ENCODE peak calls at places on chromosome 6, in nine cellular contexts. One of them, this sample, is unnamed.
A peak's percentile ranks its signal among the peaks of the same experiment; 100 is the strongest.

GRCh38 chr6:24981385-24981758 is 45.6 kb upstream of the RIPOR2 start:
- DNase-seq in Panc1: no peak
- DNase-seq in adrenal gland: no peak
- DNase-seq in AG04450: no peak
- DNase-seq in heart right ventricle: no peak
- DNase-seq in cardiac muscle cell: peak; percentile 20
- DNase-seq in suprapubic skin: no peak
- DNase-seq in heart left ventricle: no peak
- DNase-seq in fibroblast of lung: peak; percentile 83
- DNase-seq in this sample: peak; percentile 23

GRCh38 chr6:169409742-169410312 is 156.2 kb upstream of the THBS2 start:
- DNase-seq in AG04450: no peak
- DNase-seq in fibroblast of lung: no peak
- DNase-seq in cardiac muscle cell: no peak
- DNase-seq in Panc1: no peak
- DNase-seq in adrenal gland: no peak
- DNase-seq in suprapubic skin: no peak
- DNase-seq in heart left ventricle: no peak
- DNase-seq in heart right ventricle: no peak
- DNase-seq in this sample: peak; percentile 10

GRCh38 chr6:106370639-106371038 is 10.1 kb downstream of the CRYBG1 start:
- DNase-seq in heart right ventricle: no peak
- DNase-seq in heart left ventricle: no peak
- DNase-seq in AG04450: no peak
- DNase-seq in adrenal gland: no peak
- DNase-seq in fibroblast of lung: no peak
- DNase-seq in Panc1: no peak
- DNase-seq in suprapubic skin: no peak
- DNase-seq in cardiac muscle cell: no peak
- DNase-seq in this sample: peak; percentile 95

GRCh38 chr6:166318227-166318626 is 10.0 kb upstream of the PRR18 start:
- DNase-seq in cardiac muscle cell: no peak
- DNase-seq in AG04450: no peak
- DNase-seq in adrenal gland: no peak
- DNase-seq in heart left ventricle: no peak
- DNase-seq in heart right ventricle: no peak
- DNase-seq in fibroblast of lung: no peak
- DNase-seq in suprapubic skin: no peak
- DNase-seq in Panc1: no peak
- DNase-seq in this sample: no peak

GRCh38 chr6:143556529-143556928 is 45.0 kb upstream of the FUCA2 start:
- DNase-seq in cardiac muscle cell: no peak
- DNase-seq in heart right ventricle: no peak
- DNase-seq in Panc1: no peak
- DNase-seq in adrenal gland: no peak
- DNase-seq in fibroblast of lung: peak; percentile 93
- DNase-seq in suprapubic skin: no peak
- DNase-seq in AG04450: peak; percentile 66
- DNase-seq in heart left ventricle: no peak
- DNase-seq in this sample: no peak

GRCh38 chr6:96002912-96003311 is 12.9 kb upstream of the FUT9 start:
- DNase-seq in AG04450: no peak
- DNase-seq in heart left ventricle: no peak
- DNase-seq in adrenal gland: no peak
- DNase-seq in heart right ventricle: no peak
- DNase-seq in fibroblast of lung: no peak
- DNase-seq in cardiac muscle cell: no peak
- DNase-seq in suprapubic skin: no peak
- DNase-seq in Panc1: no peak
- DNase-seq in this sample: no peak

GRCh38 chr6:33132121-33132524 is 56.3 kb downstream of the HLA-DPB1 start:
- DNase-seq in adrenal gland: no peak
- DNase-seq in Panc1: no peak
- DNase-seq in cardiac muscle cell: no peak
- DNase-seq in AG04450: no peak
- DNase-seq in heart left ventricle: no peak
- DNase-seq in suprapubic skin: no peak
- DNase-seq in heart right ventricle: no peak
- DNase-seq in fibroblast of lung: no peak
- DNase-seq in this sample: no peak

GRCh38 chr6:158861686-158862381 is 42.7 kb upstream of the EZR start:
- DNase-seq in fibroblast of lung: no peak
- DNase-seq in heart left ventricle: no peak
- DNase-seq in adrenal gland: no peak
- DNase-seq in suprapubic skin: no peak
- DNase-seq in Panc1: no peak
- DNase-seq in cardiac muscle cell: no peak
- DNase-seq in heart right ventricle: no peak
- DNase-seq in AG04450: no peak
- DNase-seq in this sample: peak; percentile 70

GRCh38 chr6:168158980-168159349 is 80.0 kb upstream of the FRMD1 start:
- DNase-seq in cardiac muscle cell: no peak
- DNase-seq in AG04450: no peak
- DNase-seq in Panc1: no peak
- DNase-seq in heart left ventricle: peak; percentile 1
- DNase-seq in suprapubic skin: peak; percentile 11
- DNase-seq in fibroblast of lung: no peak
- DNase-seq in heart right ventricle: no peak
- DNase-seq in adrenal gland: no peak
- DNase-seq in this sample: no peak

GRCh38 chr6:36793913-36794703 is 45.1 kb downstream of the CPNE5 start:
- DNase-seq in cardiac muscle cell: no peak
- DNase-seq in heart right ventricle: no peak
- DNase-seq in adrenal gland: no peak
- DNase-seq in heart left ventricle: no peak
- DNase-seq in fibroblast of lung: peak; percentile 12
- DNase-seq in suprapubic skin: no peak
- DNase-seq in AG04450: no peak
- DNase-seq in Panc1: no peak
- DNase-seq in this sample: no peak

GRCh38 chr6:138682722-138683521 is 90.6 kb upstream of the CCDC28A start:
- DNase-seq in AG04450: peak; percentile 61
- DNase-seq in adrenal gland: no peak
- DNase-seq in fibroblast of lung: peak; percentile 85
- DNase-seq in cardiac muscle cell: no peak
- DNase-seq in suprapubic skin: no peak
- DNase-seq in heart left ventricle: no peak
- DNase-seq in Panc1: no peak
- DNase-seq in heart right ventricle: peak; percentile 15
- DNase-seq in this sample: peak; percentile 95

GRCh38 chr6:162229093-162229492 is 498.5 kb downstream of the PRKN start:
- DNase-seq in adrenal gland: no peak
- DNase-seq in Panc1: no peak
- DNase-seq in fibroblast of lung: no peak
- DNase-seq in cardiac muscle cell: no peak
- DNase-seq in heart right ventricle: no peak
- DNase-seq in heart left ventricle: no peak
- DNase-seq in AG04450: no peak
- DNase-seq in suprapubic skin: no peak
- DNase-seq in this sample: no peak

GRCh38 chr6:4164043-4164442 is 28.7 kb upstream of the ECI2 start:
- DNase-seq in AG04450: no peak
- DNase-seq in adrenal gland: no peak
- DNase-seq in Panc1: no peak
- DNase-seq in fibroblast of lung: no peak
- DNase-seq in heart left ventricle: no peak
- DNase-seq in heart right ventricle: no peak
- DNase-seq in suprapubic skin: no peak
- DNase-seq in cardiac muscle cell: no peak
- DNase-seq in this sample: no peak

GRCh38 chr6:37381579-37381978 is 27.8 kb downstream of the RNF8 start:
- DNase-seq in AG04450: peak; percentile 21
- DNase-seq in cardiac muscle cell: peak; percentile 93
- DNase-seq in fibroblast of lung: peak; percentile 72
- DNase-seq in heart left ventricle: no peak
- DNase-seq in adrenal gland: no peak
- DNase-seq in Panc1: peak; percentile 46
- DNase-seq in heart right ventricle: no peak
- DNase-seq in suprapubic skin: no peak
- DNase-seq in this sample: peak; percentile 88

GRCh38 chr6:45609141-45609638 is 231.5 kb upstream of the SUPT3H start:
- DNase-seq in suprapubic skin: no peak
- DNase-seq in Panc1: no peak
- DNase-seq in heart right ventricle: no peak
- DNase-seq in fibroblast of lung: peak; percentile 96
- DNase-seq in adrenal gland: no peak
- DNase-seq in heart left ventricle: no peak
- DNase-seq in cardiac muscle cell: no peak
- DNase-seq in AG04450: peak; percentile 72
- DNase-seq in this sample: no peak

GRCh38 chr6:7140631-7141366 is 33.0 kb downstream of the RREB1 start:
- DNase-seq in suprapubic skin: peak; percentile 94
- DNase-seq in adrenal gland: peak; percentile 91
- DNase-seq in heart right ventricle: peak; percentile 89
- DNase-seq in AG04450: no peak
- DNase-seq in fibroblast of lung: peak; percentile 73
- DNase-seq in cardiac muscle cell: peak; percentile 91
- DNase-seq in heart left ventricle: peak; percentile 92
- DNase-seq in Panc1: no peak
- DNase-seq in this sample: peak; percentile 51
- TF ChIP-seq CTCF in suprapubic skin: no peak
- TF ChIP-seq CTCF in adrenal gland: no peak
- TF ChIP-seq CTCF in heart right ventricle: no peak
- TF ChIP-seq CTCF in AG04450: no peak
- TF ChIP-seq CTCF in fibroblast of lung: no peak
- TF ChIP-seq CTCF in cardiac muscle cell: no peak
- TF ChIP-seq CTCF in heart left ventricle: no peak
- TF ChIP-seq CTCF in Panc1: no peak
- TF ChIP-seq CTCF in this sample: no peak

GRCh38 chr6:12036766-12037165 is 24.7 kb downstream of the HIVEP1 start:
- DNase-seq in cardiac muscle cell: no peak
- DNase-seq in heart right ventricle: no peak
- DNase-seq in suprapubic skin: no peak
- DNase-seq in fibroblast of lung: no peak
- DNase-seq in heart left ventricle: no peak
- DNase-seq in adrenal gland: no peak
- DNase-seq in AG04450: no peak
- DNase-seq in Panc1: no peak
- DNase-seq in this sample: no peak
- H3K27me3 ChIP-seq in cardiac muscle cell: no peaks in the 10 kb centered on the region
- H3K27me3 ChIP-seq in heart right ventricle: no peaks in the 10 kb centered on the region
- H3K27me3 ChIP-seq in suprapubic skin: no peaks in the 10 kb centered on the region
- H3K27me3 ChIP-seq in fibroblast of lung: no peaks in the 10 kb centered on the region
- H3K27me3 ChIP-seq in heart left ventricle: no peaks in the 10 kb centered on the region
- H3K27me3 ChIP-seq in adrenal gland: no peaks in the 10 kb centered on the region
- H3K27me3 ChIP-seq in AG04450: no peaks in the 10 kb centered on the region
- H3K27me3 ChIP-seq in Panc1: no peaks in the 10 kb centered on the region
- H3K27me3 ChIP-seq in this sample: no peaks in the 10 kb centered on the region

DNA sequence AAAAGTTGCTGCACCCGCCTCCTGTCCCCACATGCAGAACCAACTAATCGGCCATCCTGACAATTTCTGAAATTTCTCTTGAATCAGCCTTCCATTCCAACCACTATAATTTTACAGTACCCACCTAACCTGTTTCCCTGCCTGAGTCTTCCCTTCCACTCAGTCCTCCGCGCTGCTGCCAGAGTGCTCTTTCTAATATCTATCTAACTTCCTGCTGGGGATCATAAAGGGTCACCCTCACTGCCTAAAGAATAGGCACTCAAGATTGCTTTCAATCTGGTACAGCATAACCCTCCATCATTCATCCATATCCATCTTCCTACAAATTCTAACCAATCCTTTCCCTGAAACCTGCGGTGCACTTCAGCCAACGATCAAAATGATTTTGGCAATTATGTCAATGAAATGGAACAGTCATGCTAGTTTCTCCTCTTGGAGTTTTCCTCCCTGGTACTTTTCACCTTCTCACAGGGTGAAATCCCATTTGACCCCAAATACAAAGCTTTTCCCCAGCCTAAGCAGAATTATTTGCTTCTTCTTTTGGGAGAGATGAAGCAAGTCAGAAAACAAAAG is 117.5 kb upstream of the BEND6 start:
- DNase-seq in heart right ventricle: no peak
- DNase-seq in heart left ventricle: no peak
- DNase-seq in fibroblast of lung: no peak
- DNase-seq in suprapubic skin: no peak
- DNase-seq in Panc1: no peak
- DNase-seq in adrenal gland: no peak
- DNase-seq in AG04450: no peak
- DNase-seq in cardiac muscle cell: no peak
- DNase-seq in this sample: no peak
- H3K4me3 ChIP-seq in heart right ventricle: no peak overlapping the region
- H3K4me3 ChIP-seq in heart left ventricle: no peak overlapping the region
- H3K4me3 ChIP-seq in fibroblast of lung: no peak overlapping the region
- H3K4me3 ChIP-seq in suprapubic skin: no peak overlapping the region
- H3K4me3 ChIP-seq in Panc1: no peak overlapping the region
- H3K4me3 ChIP-seq in adrenal gland: no peak overlapping the region
- H3K4me3 ChIP-seq in AG04450: no peak overlapping the region
- H3K4me3 ChIP-seq in cardiac muscle cell: no peak overlapping the region
- H3K4me3 ChIP-seq in this sample: no peak overlapping the region

GRCh38 chr6:141349710-141350109 is 783.0 kb upstream of the GJE1 start:
- DNase-seq in AG04450: no peak
- DNase-seq in suprapubic skin: no peak
- DNase-seq in heart right ventricle: no peak
- DNase-seq in cardiac muscle cell: no peak
- DNase-seq in adrenal gland: no peak
- DNase-seq in fibroblast of lung: no peak
- DNase-seq in Panc1: no peak
- DNase-seq in heart left ventricle: no peak
- DNase-seq in this sample: no peak

GRCh38 chr6:141359953-141360352 is 772.8 kb upstream of the GJE1 start:
- DNase-seq in Panc1: no peak
- DNase-seq in AG04450: no peak
- DNase-seq in heart left ventricle: peak; percentile 18
- DNase-seq in fibroblast of lung: peak; percentile 82
- DNase-seq in suprapubic skin: no peak
- DNase-seq in heart right ventricle: peak; percentile 6
- DNase-seq in adrenal gland: no peak
- DNase-seq in cardiac muscle cell: no peak
- DNase-seq in this sample: no peak

GRCh38 chr6:141351721-141352120 is 781.0 kb upstream of the GJE1 start:
- DNase-seq in cardiac muscle cell: no peak
- DNase-seq in heart right ventricle: no peak
- DNase-seq in adrenal gland: no peak
- DNase-seq in heart left ventricle: no peak
- DNase-seq in fibroblast of lung: no peak
- DNase-seq in Panc1: no peak
- DNase-seq in AG04450: no peak
- DNase-seq in suprapubic skin: no peak
- DNase-seq in this sample: no peak

DNA sequence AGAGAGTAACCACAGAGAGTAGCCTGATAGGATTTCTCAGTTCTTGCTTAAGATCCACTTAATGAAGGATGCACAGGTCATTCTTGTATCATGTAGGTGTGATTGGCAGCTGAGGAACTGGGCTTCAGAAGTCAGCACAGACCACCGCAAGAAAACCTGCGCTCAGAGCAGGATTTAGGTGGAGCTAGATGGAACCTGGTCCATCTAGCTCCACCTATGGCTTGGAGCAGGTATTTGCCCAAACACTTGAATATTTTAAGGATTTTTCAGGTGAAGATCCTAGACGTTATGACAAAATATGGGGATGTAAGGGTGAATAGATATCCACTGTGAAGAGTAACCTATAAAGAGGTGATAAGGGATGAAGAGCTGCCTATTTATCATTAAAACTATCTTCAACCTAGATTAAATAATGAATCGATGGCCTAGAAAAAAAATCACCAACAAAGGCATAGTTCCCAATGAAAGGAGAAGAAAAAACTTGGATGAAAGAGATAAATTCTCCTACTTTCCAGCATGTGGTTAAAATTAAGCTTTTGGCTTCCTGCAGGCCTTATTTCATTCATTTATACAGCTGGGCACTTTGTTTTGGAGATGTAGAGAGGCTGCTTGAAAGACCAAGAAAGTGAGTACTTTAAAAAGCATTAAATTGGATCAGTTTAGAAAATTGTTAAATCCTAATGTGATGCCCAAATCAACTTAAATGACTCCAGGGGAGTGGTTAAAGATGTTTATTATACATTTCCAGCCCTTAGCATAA is 778.4 kb upstream of the GJE1 start:
- DNase-seq in AG04450: no peak
- DNase-seq in adrenal gland: no peak
- DNase-seq in cardiac muscle cell: no peak
- DNase-seq in heart left ventricle: no peak
- DNase-seq in fibroblast of lung: no peak
- DNase-seq in heart right ventricle: no peak
- DNase-seq in suprapubic skin: no peak
- DNase-seq in Panc1: no peak
- DNase-seq in this sample: peak; percentile 8
- TF ChIP-seq CTCF in AG04450: no peak
- TF ChIP-seq CTCF in adrenal gland: no peak
- TF ChIP-seq CTCF in cardiac muscle cell: no peak
- TF ChIP-seq CTCF in heart left ventricle: no peak
- TF ChIP-seq CTCF in fibroblast of lung: no peak
- TF ChIP-seq CTCF in heart right ventricle: no peak
- TF ChIP-seq CTCF in suprapubic skin: no peak
- TF ChIP-seq CTCF in Panc1: peak; percentile 31
- TF ChIP-seq CTCF in this sample: peak; percentile 41